ENCODE peak calls at places on chromosomes 13 and 19, in four cellular contexts. One of them, this sample, is unnamed.

GRCh38 chr19:33676999-33677665 is 55.4 kb downstream of the CHST8 start:
- DNase-seq in SK-N-SH: peak; percentile 86
- DNase-seq in K562: no peak
- DNase-seq in GM12878: no peak
- DNase-seq in this sample: no peak

GRCh38 chr19:13430790-13431582 is 75.3 kb downstream of the CACNA1A start:
- DNase-seq in SK-N-SH: peak; percentile 39
- DNase-seq in K562: peak; percentile 76
- DNase-seq in GM12878: no peak
- DNase-seq in this sample: peak; percentile 43

GRCh38 chr13:55602784-55603183 is 1537.9 kb upstream of the PRR20A start:
- DNase-seq in SK-N-SH: no peak
- DNase-seq in K562: no peak
- DNase-seq in GM12878: no peak
- DNase-seq in this sample: no peak

GRCh38 chr19:49475995-49476880 is 2.2 kb downstream of the FLT3LG start:
- DNase-seq in SK-N-SH: peak; percentile 74
- DNase-seq in K562: peak; percentile 76
- DNase-seq in GM12878: no peak
- DNase-seq in this sample: peak; percentile 82

GRCh38 chr13:27789495-27790303 is 2.6 kb upstream of the GSX1 start:
- DNase-seq in SK-N-SH: no peak
- DNase-seq in K562: no peak
- DNase-seq in GM12878: no peak
- DNase-seq in this sample: no peak

GRCh38 chr13:106145997-106146864 is 389.2 kb downstream of the EFNB2 start:
- DNase-seq in SK-N-SH: no peak
- DNase-seq in K562: no peak
- DNase-seq in GM12878: no peak
- DNase-seq in this sample: no peak

GRCh38 chr13:90412980-90413379 is 934.5 kb upstream of the MIR17HG start:
- DNase-seq in SK-N-SH: no peak
- DNase-seq in K562: no peak
- DNase-seq in GM12878: no peak
- DNase-seq in this sample: no peak

GRCh38 chr19:33132021-33132420 is at the start of gene WDR88:
- DNase-seq in SK-N-SH: no peak
- DNase-seq in K562: no peak
- DNase-seq in GM12878: no peak
- DNase-seq in this sample: no peak

GRCh38 chr13:99265823-99266426 is 7.7 kb upstream of the GPR18 start:
- DNase-seq in SK-N-SH: peak; percentile 44
- DNase-seq in K562: peak; percentile 58
- DNase-seq in GM12878: no peak
- DNase-seq in this sample: peak; percentile 39

DNA sequence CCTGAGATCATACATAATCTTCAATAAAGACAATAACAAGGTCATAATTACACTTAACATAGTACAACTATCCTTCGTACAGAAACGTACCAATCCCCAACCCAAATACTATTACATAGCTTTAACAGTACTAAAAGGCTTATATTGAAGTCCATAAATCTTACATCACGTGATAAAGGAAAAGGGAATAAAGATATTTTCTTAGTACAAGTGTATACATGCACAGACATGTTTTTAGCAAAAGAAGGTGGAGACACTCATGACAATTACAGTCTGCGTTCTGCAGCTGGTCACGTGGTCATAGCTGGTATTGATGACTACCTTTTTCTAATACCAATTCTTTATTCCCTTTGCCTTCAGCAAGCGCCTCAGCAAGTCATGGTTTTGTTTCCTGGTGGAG is 464.5 kb upstream of the SLITRK5 start:
- DNase-seq in SK-N-SH: no peak
- DNase-seq in K562: no peak
- DNase-seq in GM12878: no peak
- DNase-seq in this sample: no peak
- TF ChIP-seq RCOR1 in SK-N-SH: no peak
- TF ChIP-seq RCOR1 in K562: no peak
- TF ChIP-seq RCOR1 in GM12878: no peak
- TF ChIP-seq RCOR1 in this sample: no peak

GRCh38 chr13:34751492-34751891 is 190.6 kb upstream of the NBEA start:
- DNase-seq in SK-N-SH: no peak
- DNase-seq in K562: no peak
- DNase-seq in GM12878: peak; percentile 24
- DNase-seq in this sample: no peak
- TF ChIP-seq EP300 in SK-N-SH: no peak
- TF ChIP-seq EP300 in K562: no peak
- TF ChIP-seq EP300 in GM12878: no peak
- TF ChIP-seq EP300 in this sample: no peak

GRCh38 chr13:107347641-107348369 is 779.9 kb upstream of the ARGLU1 start:
- DNase-seq in SK-N-SH: no peak
- DNase-seq in K562: no peak
- DNase-seq in GM12878: no peak
- DNase-seq in this sample: no peak

GRCh38 chr13:107348471-107348870 is 780.5 kb upstream of the ARGLU1 start:
- DNase-seq in SK-N-SH: no peak
- DNase-seq in K562: no peak
- DNase-seq in GM12878: no peak
- DNase-seq in this sample: no peak

GRCh38 chr13:107351305-107351704 is 783.4 kb upstream of the ARGLU1 start:
- DNase-seq in SK-N-SH: no peak
- DNase-seq in K562: no peak
- DNase-seq in GM12878: no peak
- DNase-seq in this sample: no peak

GRCh38 chr13:107348931-107349330 is 781.0 kb upstream of the ARGLU1 start:
- DNase-seq in SK-N-SH: peak; percentile 24
- DNase-seq in K562: no peak
- DNase-seq in GM12878: no peak
- DNase-seq in this sample: no peak
- TF ChIP-seq RCOR1 in SK-N-SH: peak; percentile 75
- TF ChIP-seq RCOR1 in K562: no peak
- TF ChIP-seq RCOR1 in GM12878: no peak
- TF ChIP-seq RCOR1 in this sample: no peak

GRCh38 chr19:35042056-35042730 is 672 bp downstream of the HPN start:
- DNase-seq in SK-N-SH: no peak
- DNase-seq in K562: no peak
- DNase-seq in GM12878: no peak
- DNase-seq in this sample: no peak
- TF ChIP-seq EP300 in SK-N-SH: no peak
- TF ChIP-seq EP300 in K562: no peak
- TF ChIP-seq EP300 in GM12878: no peak
- TF ChIP-seq EP300 in this sample: no peak